ENCODE peak calls at places on chromosomes 16 and 17, in five cellular contexts. One of them, this sample, is unnamed.

GRCh38 chr17:67557052-67557845 is 160.5 kb upstream of the NOL11 start:
- DNase-seq in PC-3: no peak
- DNase-seq in heart left ventricle: no peak
- DNase-seq in GM23248: no peak
- DNase-seq in aorta: no peak
- DNase-seq in this sample: no peak

GRCh38 chr17:46722662-46723285 is 95.7 kb downstream of the WNT3 start:
- DNase-seq in PC-3: no peak
- DNase-seq in heart left ventricle: no peak
- DNase-seq in GM23248: peak; percentile 16
- DNase-seq in aorta: no peak
- DNase-seq in this sample: no peak

GRCh38 chr17:68707032-68707431 is 105.9 kb upstream of the FAM20A start:
- DNase-seq in PC-3: peak; percentile 11
- DNase-seq in heart left ventricle: peak; percentile 17
- DNase-seq in GM23248: peak; percentile 95
- DNase-seq in aorta: no peak
- DNase-seq in this sample: peak; percentile 82

GRCh38 chr17:58352843-58353719 is 1.1 kb upstream of the SUPT4H1 start:
- DNase-seq in PC-3: peak; percentile 12
- DNase-seq in heart left ventricle: peak; percentile 39
- DNase-seq in GM23248: peak; percentile 67
- DNase-seq in aorta: peak; percentile 65
- DNase-seq in this sample: no peak

GRCh38 chr16:52500963-52501362 is 46.0 kb downstream of the TOX3 start:
- DNase-seq in PC-3: no peak
- DNase-seq in heart left ventricle: no peak
- DNase-seq in GM23248: no peak
- DNase-seq in aorta: no peak
- DNase-seq in this sample: no peak

GRCh38 chr17:65573283-65573603 is 11.8 kb upstream of the AXIN2 start:
- DNase-seq in PC-3: no peak
- DNase-seq in heart left ventricle: no peak
- DNase-seq in GM23248: no peak
- DNase-seq in aorta: no peak
- DNase-seq in this sample: no peak

GRCh38 chr16:85037721-85038120 is 10.1 kb downstream of the KIAA0513 start:
- DNase-seq in PC-3: no peak
- DNase-seq in heart left ventricle: no peak
- DNase-seq in GM23248: no peak
- DNase-seq in aorta: no peak
- DNase-seq in this sample: no peak

GRCh38 chr16:87086156-87086555 is 231.0 kb downstream of the C16orf95 start:
- DNase-seq in PC-3: peak; percentile 12
- DNase-seq in heart left ventricle: no peak
- DNase-seq in GM23248: peak; percentile 34
- DNase-seq in aorta: no peak
- DNase-seq in this sample: no peak

GRCh38 chr17:55264273-55264639 is 504 bp upstream of the HLF start:
- DNase-seq in PC-3: no peak
- DNase-seq in heart left ventricle: peak; percentile 25
- DNase-seq in GM23248: no peak
- DNase-seq in aorta: no peak
- DNase-seq in this sample: no peak

GRCh38 chr16:83992624-83993023 is 24.6 kb downstream of the NECAB2 start:
- DNase-seq in PC-3: peak; percentile 20
- DNase-seq in heart left ventricle: peak; percentile 66
- DNase-seq in GM23248: peak; percentile 79
- DNase-seq in aorta: peak; percentile 51
- DNase-seq in this sample: peak; percentile 67

GRCh38 chr17:7839890-7840260 is 5.9 kb downstream of the KDM6B start:
- DNase-seq in PC-3: no peak
- DNase-seq in heart left ventricle: no peak
- DNase-seq in GM23248: peak; percentile 63
- DNase-seq in aorta: peak; percentile 43
- DNase-seq in this sample: no peak

GRCh38 chr17:5705081-5705875 is 121.0 kb upstream of the NLRP1 start:
- DNase-seq in PC-3: no peak
- DNase-seq in heart left ventricle: no peak
- DNase-seq in GM23248: peak; percentile 19
- DNase-seq in aorta: no peak
- DNase-seq in this sample: no peak

GRCh38 chr17:50273654-50274040 is 619 bp upstream of the TMEM92 start:
- DNase-seq in PC-3: no peak
- DNase-seq in heart left ventricle: no peak
- DNase-seq in GM23248: no peak
- DNase-seq in aorta: peak; percentile 35
- DNase-seq in this sample: no peak

GRCh38 chr16:50261160-50261706 is 5.1 kb upstream of the ADCY7 start:
- DNase-seq in PC-3: no peak
- DNase-seq in heart left ventricle: no peak
- DNase-seq in GM23248: no peak
- DNase-seq in aorta: peak; percentile 26
- DNase-seq in this sample: no peak

GRCh38 chr17:32882029-32882428 is 5.1 kb upstream of the MYO1D start:
- DNase-seq in PC-3: no peak
- DNase-seq in heart left ventricle: no peak
- DNase-seq in GM23248: no peak
- DNase-seq in aorta: no peak
- DNase-seq in this sample: no peak

DNA sequence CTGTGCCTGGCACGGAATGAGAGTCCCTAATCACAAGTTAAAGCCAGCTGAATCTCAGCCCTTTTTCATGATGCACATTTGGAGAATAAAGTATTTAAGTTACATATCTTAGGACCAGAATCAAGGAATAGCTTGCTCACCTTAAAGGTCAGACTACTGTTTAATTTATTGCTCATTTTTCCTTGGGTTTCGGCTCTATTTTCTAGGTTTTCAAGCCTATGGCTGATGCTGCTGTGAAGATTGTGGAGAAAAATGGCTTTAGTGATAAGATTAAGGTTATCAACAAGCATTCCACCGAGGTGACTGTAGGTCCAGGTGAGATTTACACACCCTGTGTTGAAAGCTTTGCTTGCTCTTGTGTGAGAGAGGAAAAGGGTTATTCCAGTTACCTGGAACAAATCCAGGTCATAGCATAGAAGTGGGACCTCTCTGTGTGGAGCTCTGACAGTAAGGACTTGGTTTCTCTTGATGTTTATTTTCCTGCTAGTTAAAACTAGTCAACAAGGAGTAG is 18.1 kb downstream of the PRMT7 start:
- DNase-seq in PC-3: no peak
- DNase-seq in heart left ventricle: no peak
- DNase-seq in GM23248: no peak
- DNase-seq in aorta: no peak
- DNase-seq in this sample: no peak
- H3K4me1 ChIP-seq in PC-3: no peaks in the 10 kb centered on the region
- H3K4me1 ChIP-seq in heart left ventricle: peaks cover 11% of the 10 kb centered on the region
- H3K4me1 ChIP-seq in GM23248: peaks cover 27% of the 10 kb centered on the region
- H3K4me1 ChIP-seq in aorta: no peaks in the 10 kb centered on the region
- H3K4me1 ChIP-seq in this sample: peaks cover 10% of the 10 kb centered on the region

GRCh38 chr17:45125509-45125908 is 6.8 kb downstream of the PLCD3 start:
- DNase-seq in PC-3: no peak
- DNase-seq in heart left ventricle: no peak
- DNase-seq in GM23248: no peak
- DNase-seq in aorta: no peak
- DNase-seq in this sample: no peak
- H3K4me1 ChIP-seq in PC-3: peaks cover 68% of the 10 kb centered on the region
- H3K4me1 ChIP-seq in heart left ventricle: peaks cover 60% of the 10 kb centered on the region
- H3K4me1 ChIP-seq in GM23248: peaks cover 44% of the 10 kb centered on the region
- H3K4me1 ChIP-seq in aorta: peaks cover 3% of the 10 kb centered on the region
- H3K4me1 ChIP-seq in this sample: peaks cover 64% of the 10 kb centered on the region

GRCh38 chr16:4110680-4111079 is 5.6 kb downstream of the ADCY9 start:
- DNase-seq in PC-3: no peak
- DNase-seq in heart left ventricle: no peak
- DNase-seq in GM23248: peak; percentile 39
- DNase-seq in aorta: peak; percentile 49
- DNase-seq in this sample: no peak
- H3K4me1 ChIP-seq in PC-3: peaks cover 31% of the 10 kb centered on the region
- H3K4me1 ChIP-seq in heart left ventricle: peaks cover 31% of the 10 kb centered on the region
- H3K4me1 ChIP-seq in GM23248: peaks cover 36% of the 10 kb centered on the region
- H3K4me1 ChIP-seq in aorta: peaks cover 3% of the 10 kb centered on the region
- H3K4me1 ChIP-seq in this sample: peaks cover 24% of the 10 kb centered on the region

GRCh38 chr17:17818088-17818526 is 18.7 kb downstream of the SREBF1 start:
- DNase-seq in PC-3: peak; percentile 43
- DNase-seq in heart left ventricle: no peak
- DNase-seq in GM23248: peak; percentile 68
- DNase-seq in aorta: no peak
- DNase-seq in this sample: no peak

GRCh38 chr17:17819111-17819510 is 17.7 kb downstream of the SREBF1 start:
- DNase-seq in PC-3: no peak
- DNase-seq in heart left ventricle: no peak
- DNase-seq in GM23248: no peak
- DNase-seq in aorta: no peak
- DNase-seq in this sample: no peak

GRCh38 chr17:17816240-17816814 is 20.5 kb downstream of the SREBF1 start:
- DNase-seq in PC-3: no peak
- DNase-seq in heart left ventricle: no peak
- DNase-seq in GM23248: no peak
- DNase-seq in aorta: no peak
- DNase-seq in this sample: no peak

GRCh38 chr17:17816831-17817551 is 19.8 kb downstream of the SREBF1 start:
- DNase-seq in PC-3: no peak
- DNase-seq in heart left ventricle: no peak
- DNase-seq in GM23248: no peak
- DNase-seq in aorta: no peak
- DNase-seq in this sample: no peak

GRCh38 chr17:17817552-17817947 is 19.2 kb downstream of the SREBF1 start:
- DNase-seq in PC-3: no peak
- DNase-seq in heart left ventricle: no peak
- DNase-seq in GM23248: no peak
- DNase-seq in aorta: no peak
- DNase-seq in this sample: no peak
- H3K4me1 ChIP-seq in PC-3: peaks cover 45% of the 10 kb centered on the region
- H3K4me1 ChIP-seq in heart left ventricle: peaks cover 33% of the 10 kb centered on the region
- H3K4me1 ChIP-seq in GM23248: peaks cover 12% of the 10 kb centered on the region
- H3K4me1 ChIP-seq in aorta: no peaks in the 10 kb centered on the region
- H3K4me1 ChIP-seq in this sample: peaks cover 45% of the 10 kb centered on the region

This sample was measured in mammary epithelial cell.